ENCODE peak calls at places on chromosome 4, in ten cellular contexts. D, Y, V, E, J, C, G, U, W and N are unnamed samples.

GRCh38 chr4:15147709-15148651 is 145.7 kb downstream of the CPEB2 start:
- DNase-seq in E (no peak), U (no peak), W (peak), J (no peak), V (no peak), C (no peak), Y (no peak), G (no peak), D (no peak), N (no peak)

GRCh38 chr4:87589531-87589930 is 18.8 kb upstream of the DSPP start:
- DNase-seq in J (no peak), W (no peak), D (no peak), C (no peak), U (no peak), Y (no peak), E (no peak), G (no peak), V (no peak), N (peak)

GRCh38 chr4:118969359-118969758 is 80.7 kb downstream of the SYNPO2 start:
- DNase-seq in J (peak), E (peak), D (no peak), V (no peak), U (no peak), W (peak), Y (peak), C (peak), G (peak), N (peak)

GRCh38 chr4:100367451-100367850 is 150.4 kb downstream of the EMCN start:
- DNase-seq in W (no peak), E (no peak), D (no peak), J (no peak), Y (no peak), V (no peak), U (no peak), G (no peak), C (no peak), N (no peak)

GRCh38 chr4:68162196-68162595 is 32.5 kb upstream of the TMPRSS11F start:
- DNase-seq in J (no peak), U (no peak), W (no peak), V (no peak), E (no peak), Y (no peak), D (no peak), G (no peak), C (no peak), N (no peak)

GRCh38 chr4:6071959-6072720 is 53.9 kb upstream of the C4orf50 start:
- DNase-seq in D (no peak), G (peak), J (no peak), W (no peak), U (no peak), E (no peak), C (peak), V (no peak), Y (no peak), N (no peak)

GRCh38 chr4:183823394-183823793 is 81.7 kb upstream of the STOX2 start:
- DNase-seq in C (no peak), V (no peak), J (peak), D (no peak), U (no peak), W (no peak), Y (no peak), E (peak), G (no peak), N (peak)

GRCh38 chr4:153465922-153466636 is at the start of gene TMEM131L:
- DNase-seq in D (peak), Y (peak), J (peak), E (peak), U (no peak), G (peak), V (no peak), C (peak), W (peak), N (peak)

GRCh38 chr4:25367004-25367621 is 9.9 kb upstream of the ANAPC4 start:
- DNase-seq in C (no peak), V (no peak), Y (no peak), U (no peak), G (no peak), J (no peak), D (no peak), E (no peak), W (no peak), N (no peak)

GRCh38 chr4:38180456-38180855 is 220.3 kb downstream of the PTTG2 start:
- DNase-seq in G (no peak), U (no peak), D (no peak), C (no peak), Y (no peak), E (no peak), V (no peak), J (no peak), W (no peak), N (no peak)

GRCh38 chr4:5751918-5752802 is 41.2 kb downstream of the EVC start:
- DNase-seq in U (peak), Y (no peak), C (no peak), J (no peak), V (no peak), G (peak), W (no peak), D (no peak), E (no peak), N (no peak)

GRCh38 chr4:2469192-2469984 is 482 bp downstream of the RNF4 start:
- DNase-seq in D (peak), U (no peak), J (peak), E (no peak), G (no peak), C (peak), V (no peak), W (no peak), Y (peak), N (peak)

GRCh38 chr4:109499513-109499912 is 60.5 kb upstream of the MCUB start:
- DNase-seq in U (no peak), W (no peak), J (no peak), D (no peak), C (no peak), V (no peak), Y (no peak), E (no peak), G (no peak), N (no peak)

GRCh38 chr4:127284236-127284635 is 348.5 kb upstream of the INTU start:
- DNase-seq in E (no peak), D (no peak), W (no peak), J (no peak), U (no peak), G (no peak), C (no peak), V (no peak), Y (no peak), N (no peak)
- TF ChIP-seq EP300 in E (no peak), D (no peak), W (no peak), J (no peak), U (no peak), G (no peak), C (no peak), V (no peak), Y (no peak), N (no peak)

GRCh38 chr4:132065940-132066495 is 1083.1 kb upstream of the PCDH10 start:
- DNase-seq in U (no peak), D (no peak), V (no peak), G (no peak), E (no peak), J (no peak), C (no peak), W (no peak), Y (no peak), N (no peak)

GRCh38 chr4:132063829-132064228 is 1085.3 kb upstream of the PCDH10 start:
- DNase-seq in V (no peak), J (no peak), U (no peak), E (no peak), D (no peak), Y (no peak), G (no peak), C (no peak), W (no peak), N (no peak)

GRCh38 chr4:132059227-132059626 is 1089.9 kb upstream of the PCDH10 start:
- DNase-seq in E (no peak), Y (no peak), V (no peak), D (no peak), C (no peak), W (no peak), U (no peak), G (no peak), J (no peak), N (no peak)

GRCh38 chr4:132062611-132063239 is 1086.4 kb upstream of the PCDH10 start:
- DNase-seq in D (peak), Y (no peak), W (no peak), V (no peak), U (no peak), J (no peak), E (no peak), C (no peak), G (no peak), N (no peak)
- TF ChIP-seq EP300 in D (no peak), Y (no peak), W (no peak), V (no peak), U (no peak), J (no peak), E (no peak), C (no peak), G (no peak), N (no peak)

DNA sequence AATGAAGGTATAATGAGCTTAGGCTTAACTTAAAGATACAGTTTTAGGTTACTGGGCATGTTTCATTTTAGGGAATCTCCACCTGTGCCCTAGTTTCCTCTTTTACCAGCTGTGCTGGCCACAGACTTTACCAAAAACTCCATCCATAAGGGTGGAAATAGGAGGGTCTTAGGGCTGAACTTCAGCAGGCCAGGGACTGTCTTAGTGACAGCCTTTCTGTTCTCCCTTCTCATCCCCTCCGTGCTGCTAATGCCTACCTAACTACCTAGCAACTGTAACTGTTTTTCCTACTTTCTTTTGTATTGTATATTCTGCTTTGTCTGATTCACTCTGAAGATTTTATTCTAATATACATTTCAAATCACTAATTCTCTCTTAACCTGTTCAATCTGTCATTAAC is 1375.3 kb downstream of the PCDH18 start:
- DNase-seq in W (no peak), J (no peak), G (no peak), E (no peak), V (no peak), D (no peak), C (no peak), U (no peak), Y (no peak), N (no peak)
- TF ChIP-seq EP300 in W (no peak), J (no peak), G (no peak), E (no peak), V (no peak), D (no peak), C (no peak), U (no peak), Y (no peak), N (no peak)

GRCh38 chr4:140351778-140352177 is 21.7 kb upstream of the SCOC start:
- DNase-seq in J (no peak), E (no peak), V (no peak), C (no peak), Y (no peak), U (no peak), D (no peak), W (no peak), G (no peak), N (no peak)
- TF ChIP-seq EP300 in J (no peak), E (no peak), V (no peak), C (no peak), Y (no peak), U (no peak), D (no peak), W (no peak), G (no peak), N (no peak)

DNA sequence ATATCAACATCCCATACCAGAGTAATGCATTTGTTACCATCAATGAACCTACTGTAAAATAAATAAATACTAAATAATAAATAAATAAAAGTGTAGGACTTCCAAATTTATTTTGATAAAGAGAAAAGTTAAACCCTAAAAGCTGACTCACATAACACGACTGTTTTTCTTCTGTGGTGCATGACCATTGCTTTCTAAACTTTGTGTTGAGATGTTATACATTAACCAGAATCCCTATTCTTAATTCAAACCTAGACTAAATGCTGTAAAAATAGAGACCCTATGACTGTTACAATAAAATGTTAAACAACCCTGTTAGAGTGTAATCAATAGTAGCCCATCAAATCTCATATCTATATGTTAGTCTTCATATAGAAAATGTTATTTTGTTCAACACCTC is 20.9 kb upstream of the PRMT9 start:
- DNase-seq in D (no peak), Y (no peak), V (no peak), U (no peak), W (no peak), C (no peak), J (no peak), E (no peak), G (no peak), N (no peak)
- TF ChIP-seq EP300 in D (no peak), Y (no peak), V (no peak), U (no peak), W (no peak), C (no peak), J (no peak), E (no peak), G (no peak), N (no peak)

GRCh38 chr4:83753260-83753659 is 217.4 kb downstream of the GPAT3 start:
- DNase-seq in C (no peak), V (no peak), E (no peak), D (no peak), U (no peak), W (no peak), G (no peak), Y (no peak), J (no peak), N (no peak)
- TF ChIP-seq EP300 in C (no peak), V (no peak), E (no peak), D (no peak), U (no peak), W (no peak), G (no peak), Y (no peak), J (no peak), N (no peak)